ENCODE peak calls at places on chromosomes 11 and 22, in eight cellular contexts. One of them, this sample, is unnamed.

GRCh38 chr11:82979824-82980223 is 78.3 kb downstream of the DDIAS start:
- DNase-seq in HepG2: no peak
- DNase-seq in fibroblast of the aortic adventitia: no peak
- DNase-seq in mammary epithelial cell: no peak
- DNase-seq in testis: no peak
- DNase-seq in GM23338: no peak
- DNase-seq in heart left ventricle: no peak
- DNase-seq in coronary artery: no peak
- DNase-seq in this sample: no peak

GRCh38 chr22:17108256-17109112 is 12.7 kb downstream of the TMEM121B start:
- DNase-seq in HepG2: no peak
- DNase-seq in fibroblast of the aortic adventitia: no peak
- DNase-seq in mammary epithelial cell: no peak
- DNase-seq in testis: no peak
- DNase-seq in GM23338: no peak
- DNase-seq in heart left ventricle: peak; percentile 46
- DNase-seq in coronary artery: no peak
- DNase-seq in this sample: no peak

GRCh38 chr22:30325065-30325720 is 1.5 kb downstream of the TBC1D10A start:
- DNase-seq in HepG2: no peak
- DNase-seq in fibroblast of the aortic adventitia: peak; percentile 83
- DNase-seq in mammary epithelial cell: peak; percentile 93
- DNase-seq in testis: peak; percentile 88
- DNase-seq in GM23338: peak; percentile 30
- DNase-seq in heart left ventricle: no peak
- DNase-seq in coronary artery: no peak
- DNase-seq in this sample: peak; percentile 94

GRCh38 chr11:125347261-125347585 is 148.8 kb downstream of the FEZ1 start:
- DNase-seq in HepG2: no peak
- DNase-seq in fibroblast of the aortic adventitia: no peak
- DNase-seq in mammary epithelial cell: no peak
- DNase-seq in testis: no peak
- DNase-seq in GM23338: no peak
- DNase-seq in heart left ventricle: no peak
- DNase-seq in coronary artery: no peak
- DNase-seq in this sample: no peak

GRCh38 chr22:49103314-49104052 is 724.2 kb downstream of the BRD1 start:
- DNase-seq in HepG2: no peak
- DNase-seq in fibroblast of the aortic adventitia: no peak
- DNase-seq in mammary epithelial cell: no peak
- DNase-seq in testis: no peak
- DNase-seq in GM23338: no peak
- DNase-seq in heart left ventricle: no peak
- DNase-seq in coronary artery: no peak
- DNase-seq in this sample: no peak

GRCh38 chr11:78562398-78562797 is 12.3 kb downstream of the NARS2 start:
- DNase-seq in HepG2: no peak
- DNase-seq in fibroblast of the aortic adventitia: peak; percentile 86
- DNase-seq in mammary epithelial cell: no peak
- DNase-seq in testis: no peak
- DNase-seq in GM23338: no peak
- DNase-seq in heart left ventricle: no peak
- DNase-seq in coronary artery: no peak
- DNase-seq in this sample: no peak

GRCh38 chr11:122758361-122758760 is 79.9 kb upstream of the CRTAM start:
- DNase-seq in HepG2: no peak
- DNase-seq in fibroblast of the aortic adventitia: no peak
- DNase-seq in mammary epithelial cell: no peak
- DNase-seq in testis: no peak
- DNase-seq in GM23338: no peak
- DNase-seq in heart left ventricle: no peak
- DNase-seq in coronary artery: no peak
- DNase-seq in this sample: no peak

GRCh38 chr22:20089226-20089976 is 9.4 kb downstream of the DGCR8 start:
- DNase-seq in HepG2: no peak
- DNase-seq in fibroblast of the aortic adventitia: no peak
- DNase-seq in mammary epithelial cell: no peak
- DNase-seq in testis: no peak
- DNase-seq in GM23338: no peak
- DNase-seq in heart left ventricle: no peak
- DNase-seq in coronary artery: no peak
- DNase-seq in this sample: no peak

GRCh38 chr11:67371549-67372231 is 1.7 kb downstream of the CLCF1 start:
- DNase-seq in HepG2: peak; percentile 34
- DNase-seq in fibroblast of the aortic adventitia: peak; percentile 60
- DNase-seq in mammary epithelial cell: no peak
- DNase-seq in testis: no peak
- DNase-seq in GM23338: peak; percentile 77
- DNase-seq in heart left ventricle: no peak
- DNase-seq in coronary artery: no peak
- DNase-seq in this sample: peak; percentile 58

GRCh38 chr11:105181100-105181499 is 41.5 kb upstream of the CARD18 start:
- DNase-seq in HepG2: no peak
- DNase-seq in fibroblast of the aortic adventitia: peak; percentile 83
- DNase-seq in mammary epithelial cell: peak; percentile 41
- DNase-seq in testis: no peak
- DNase-seq in GM23338: no peak
- DNase-seq in heart left ventricle: no peak
- DNase-seq in coronary artery: no peak
- DNase-seq in this sample: peak; percentile 89

GRCh38 chr11:64320556-64320955 is 2.6 kb downstream of the PRDX5 start:
- DNase-seq in HepG2: no peak
- DNase-seq in fibroblast of the aortic adventitia: no peak
- DNase-seq in mammary epithelial cell: no peak
- DNase-seq in testis: no peak
- DNase-seq in GM23338: no peak
- DNase-seq in heart left ventricle: no peak
- DNase-seq in coronary artery: no peak
- DNase-seq in this sample: no peak

GRCh38 chr11:12285106-12285505 is 92.3 kb upstream of the PARVA start:
- DNase-seq in HepG2: no peak
- DNase-seq in fibroblast of the aortic adventitia: peak; percentile 98
- DNase-seq in mammary epithelial cell: peak; percentile 65
- DNase-seq in testis: peak; percentile 8
- DNase-seq in GM23338: no peak
- DNase-seq in heart left ventricle: no peak
- DNase-seq in coronary artery: no peak
- DNase-seq in this sample: peak; percentile 83

GRCh38 chr11:111978028-111978771 is 41.1 kb downstream of the DIXDC1 start:
- DNase-seq in HepG2: no peak
- DNase-seq in fibroblast of the aortic adventitia: peak; percentile 76
- DNase-seq in mammary epithelial cell: peak; percentile 78
- DNase-seq in testis: peak; percentile 83
- DNase-seq in GM23338: peak; percentile 92
- DNase-seq in heart left ventricle: no peak
- DNase-seq in coronary artery: peak; percentile 87
- DNase-seq in this sample: peak; percentile 77

GRCh38 chr11:72091292-72091691 is 10.6 kb downstream of the LRRC51 start:
- DNase-seq in HepG2: peak; percentile 68
- DNase-seq in fibroblast of the aortic adventitia: peak; percentile 70
- DNase-seq in mammary epithelial cell: peak; percentile 38
- DNase-seq in testis: peak; percentile 86
- DNase-seq in GM23338: peak; percentile 94
- DNase-seq in heart left ventricle: no peak
- DNase-seq in coronary artery: no peak
- DNase-seq in this sample: peak; percentile 62

GRCh38 chr11:63845305-63845704 is 6.4 kb downstream of the MARK2 start:
- DNase-seq in HepG2: peak; percentile 39
- DNase-seq in fibroblast of the aortic adventitia: peak; percentile 64
- DNase-seq in mammary epithelial cell: peak; percentile 91
- DNase-seq in testis: no peak
- DNase-seq in GM23338: no peak
- DNase-seq in heart left ventricle: no peak
- DNase-seq in coronary artery: no peak
- DNase-seq in this sample: peak; percentile 94

GRCh38 chr22:45664136-45664646 is 7.4 kb upstream of the ATXN10 start:
- DNase-seq in HepG2: no peak
- DNase-seq in fibroblast of the aortic adventitia: peak; percentile 54
- DNase-seq in mammary epithelial cell: no peak
- DNase-seq in testis: no peak
- DNase-seq in GM23338: no peak
- DNase-seq in heart left ventricle: no peak
- DNase-seq in coronary artery: no peak
- DNase-seq in this sample: no peak

GRCh38 chr11:3834349-3835099 is 6.2 kb downstream of the RHOG start:
- DNase-seq in HepG2: no peak
- DNase-seq in fibroblast of the aortic adventitia: no peak
- DNase-seq in mammary epithelial cell: no peak
- DNase-seq in testis: peak; percentile 48
- DNase-seq in GM23338: peak; percentile 58
- DNase-seq in heart left ventricle: no peak
- DNase-seq in coronary artery: no peak
- DNase-seq in this sample: no peak

GRCh38 chr22:23180893-23181762 is 819 bp downstream of the BCR start:
- DNase-seq in HepG2: no peak
- DNase-seq in fibroblast of the aortic adventitia: no peak
- DNase-seq in mammary epithelial cell: peak; percentile 39
- DNase-seq in testis: no peak
- DNase-seq in GM23338: peak; percentile 47
- DNase-seq in heart left ventricle: peak; percentile 70
- DNase-seq in coronary artery: no peak
- DNase-seq in this sample: peak; percentile 43

GRCh38 chr11:61814242-61814957 is 2.4 kb downstream of the FADS1 start:
- DNase-seq in HepG2: peak; percentile 41
- DNase-seq in fibroblast of the aortic adventitia: no peak
- DNase-seq in mammary epithelial cell: peak; percentile 17
- DNase-seq in testis: peak; percentile 83
- DNase-seq in GM23338: peak; percentile 70
- DNase-seq in heart left ventricle: no peak
- DNase-seq in coronary artery: no peak
- DNase-seq in this sample: peak; percentile 41

GRCh38 chr11:61812736-61813411 is 3.9 kb downstream of the FADS1 start:
- DNase-seq in HepG2: no peak
- DNase-seq in fibroblast of the aortic adventitia: no peak
- DNase-seq in mammary epithelial cell: no peak
- DNase-seq in testis: no peak
- DNase-seq in GM23338: no peak
- DNase-seq in heart left ventricle: no peak
- DNase-seq in coronary artery: no peak
- DNase-seq in this sample: no peak

GRCh38 chr11:61811831-61812230 is 5.0 kb downstream of the FADS1 start:
- DNase-seq in HepG2: no peak
- DNase-seq in fibroblast of the aortic adventitia: no peak
- DNase-seq in mammary epithelial cell: no peak
- DNase-seq in testis: no peak
- DNase-seq in GM23338: no peak
- DNase-seq in heart left ventricle: no peak
- DNase-seq in coronary artery: no peak
- DNase-seq in this sample: no peak

GRCh38 chr11:61806785-61807184 is 10.0 kb downstream of the FADS1 start:
- DNase-seq in HepG2: no peak
- DNase-seq in fibroblast of the aortic adventitia: no peak
- DNase-seq in mammary epithelial cell: no peak
- DNase-seq in testis: no peak
- DNase-seq in GM23338: no peak
- DNase-seq in heart left ventricle: no peak
- DNase-seq in coronary artery: no peak
- DNase-seq in this sample: no peak

DNA sequence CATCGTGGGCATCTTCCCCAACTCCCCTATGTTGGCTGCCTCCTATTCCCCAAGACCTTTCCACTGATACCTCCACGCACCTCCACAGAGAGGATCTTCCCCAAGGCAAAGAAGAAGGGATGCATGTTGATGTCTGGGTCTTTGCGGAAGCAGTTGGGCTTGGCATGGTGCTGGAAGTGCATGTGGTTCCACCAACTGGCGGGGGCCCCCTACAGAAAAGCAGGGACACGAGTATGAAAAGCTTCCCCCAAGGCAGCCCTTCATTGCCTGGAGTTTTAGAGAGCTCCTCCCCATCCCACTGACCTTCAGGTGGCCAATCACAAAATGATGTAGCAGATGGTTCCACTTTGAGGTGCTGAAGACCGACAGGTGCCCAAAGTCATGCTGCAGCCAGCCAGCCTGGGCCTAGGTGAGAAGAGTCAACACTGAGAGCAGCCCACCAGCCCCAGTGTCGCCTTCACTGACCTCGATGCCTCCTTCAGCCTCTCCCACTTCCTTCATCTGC is 6.1 kb downstream of the FADS1 start:
- DNase-seq in HepG2: no peak
- DNase-seq in fibroblast of the aortic adventitia: no peak
- DNase-seq in mammary epithelial cell: no peak
- DNase-seq in testis: no peak
- DNase-seq in GM23338: no peak
- DNase-seq in heart left ventricle: no peak
- DNase-seq in coronary artery: no peak
- DNase-seq in this sample: no peak
- H3K4me3 ChIP-seq in HepG2: no peak overlapping the region
- H3K4me3 ChIP-seq in fibroblast of the aortic adventitia: no peak overlapping the region
- H3K4me3 ChIP-seq in mammary epithelial cell: no peak overlapping the region
- H3K4me3 ChIP-seq in testis: no peak overlapping the region
- H3K4me3 ChIP-seq in GM23338: no peak overlapping the region
- H3K4me3 ChIP-seq in heart left ventricle: no peak overlapping the region
- H3K4me3 ChIP-seq in coronary artery: no peak overlapping the region
- H3K4me3 ChIP-seq in this sample: no peak overlapping the region

DNA sequence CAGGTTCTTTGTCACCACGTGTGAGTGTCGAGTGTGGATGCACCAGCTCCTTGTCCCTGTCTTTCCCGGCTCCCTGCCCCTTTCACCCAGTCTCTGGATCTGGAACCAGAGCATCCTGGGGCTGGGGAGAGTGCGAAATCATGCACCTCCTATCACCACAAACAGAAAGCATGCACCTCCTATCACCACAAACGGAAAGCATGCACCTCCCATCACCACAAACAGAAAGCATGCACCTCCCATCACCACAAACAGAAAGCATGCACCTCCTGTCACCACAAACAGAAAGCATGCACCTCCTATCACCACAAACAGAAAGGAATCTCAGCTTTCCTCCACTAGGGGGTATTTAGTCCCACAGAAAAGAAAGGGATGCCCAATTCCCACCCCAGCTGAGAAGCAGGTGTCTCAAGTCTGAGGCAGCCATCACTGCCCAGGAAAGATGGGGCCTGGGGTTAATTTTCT is 5.9 kb upstream of the GLB1L3 start:
- DNase-seq in HepG2: peak; percentile 21
- DNase-seq in fibroblast of the aortic adventitia: no peak
- DNase-seq in mammary epithelial cell: no peak
- DNase-seq in testis: no peak
- DNase-seq in GM23338: peak; percentile 83
- DNase-seq in heart left ventricle: no peak
- DNase-seq in coronary artery: no peak
- DNase-seq in this sample: peak; percentile 35
- TF ChIP-seq CTCF in HepG2: peak; percentile 51
- TF ChIP-seq CTCF in fibroblast of the aortic adventitia: no peak
- TF ChIP-seq CTCF in mammary epithelial cell: peak; percentile 13
- TF ChIP-seq CTCF in testis: no peak
- TF ChIP-seq CTCF in GM23338: peak; percentile 67
- TF ChIP-seq CTCF in heart left ventricle: no peak
- TF ChIP-seq CTCF in coronary artery: no peak
- TF ChIP-seq CTCF in this sample: peak; percentile 6

GRCh38 chr11:114254571-114255146 is 41.5 kb upstream of the NNMT start:
- DNase-seq in HepG2: no peak
- DNase-seq in fibroblast of the aortic adventitia: no peak
- DNase-seq in mammary epithelial cell: no peak
- DNase-seq in testis: no peak
- DNase-seq in GM23338: no peak
- DNase-seq in heart left ventricle: no peak
- DNase-seq in coronary artery: no peak
- DNase-seq in this sample: no peak
- H3K4me3 ChIP-seq in HepG2: no peak overlapping the region
- H3K4me3 ChIP-seq in fibroblast of the aortic adventitia: no peak overlapping the region
- H3K4me3 ChIP-seq in mammary epithelial cell: no peak overlapping the region
- H3K4me3 ChIP-seq in testis: no peak overlapping the region
- H3K4me3 ChIP-seq in GM23338: no peak overlapping the region
- H3K4me3 ChIP-seq in heart left ventricle: no peak overlapping the region
- H3K4me3 ChIP-seq in coronary artery: no peak overlapping the region
- H3K4me3 ChIP-seq in this sample: no peak overlapping the region

GRCh38 chr22:35337932-35338331 is 38.2 kb downstream of the TOM1 start:
- DNase-seq in HepG2: no peak
- DNase-seq in fibroblast of the aortic adventitia: no peak
- DNase-seq in mammary epithelial cell: no peak
- DNase-seq in testis: no peak
- DNase-seq in GM23338: peak; percentile 54
- DNase-seq in heart left ventricle: no peak
- DNase-seq in coronary artery: no peak
- DNase-seq in this sample: no peak
- TF ChIP-seq CTCF in HepG2: peak; percentile 74
- TF ChIP-seq CTCF in fibroblast of the aortic adventitia: no peak
- TF ChIP-seq CTCF in mammary epithelial cell: no peak
- TF ChIP-seq CTCF in testis: no peak
- TF ChIP-seq CTCF in GM23338: peak; percentile 63
- TF ChIP-seq CTCF in heart left ventricle: no peak
- TF ChIP-seq CTCF in coronary artery: no peak
- TF ChIP-seq CTCF in this sample: no peak